ENCODE peak calls at places on chromosomes 4 and X, in five cellular contexts. One of them, this sample, is unnamed.
A peak's percentile ranks its signal among the peaks of the same experiment; 100 is the strongest.

GRCh38 chr4:14264437-14264836 is 636.9 kb upstream of the BOD1L1 start:
- DNase-seq in left lung: no peak
- DNase-seq in mammary epithelial cell: no peak
- DNase-seq in tibial artery: no peak
- DNase-seq in H9: peak; percentile 35
- DNase-seq in this sample: no peak

GRCh38 chr4:15234101-15234500 is 193.7 kb upstream of the C1QTNF7 start:
- DNase-seq in H9: no peak
- DNase-seq in mammary epithelial cell: peak; percentile 44
- DNase-seq in left lung: no peak
- DNase-seq in tibial artery: no peak
- DNase-seq in this sample: peak; percentile 15

GRCh38 chrX:54695816-54696487 is 102.1 kb downstream of the ITIH6 start:
- DNase-seq in tibial artery: no peak
- DNase-seq in left lung: no peak
- DNase-seq in mammary epithelial cell: no peak
- DNase-seq in H9: no peak
- DNase-seq in this sample: no peak

GRCh38 chr4:76850010-76850441 is 47.9 kb downstream of the SOWAHB start:
- DNase-seq in mammary epithelial cell: peak; percentile 97
- DNase-seq in left lung: no peak
- DNase-seq in H9: no peak
- DNase-seq in tibial artery: no peak
- DNase-seq in this sample: peak; percentile 66

GRCh38 chr4:158384407-158384806 is 137.3 kb upstream of the RXFP1 start:
- DNase-seq in tibial artery: no peak
- DNase-seq in H9: no peak
- DNase-seq in mammary epithelial cell: no peak
- DNase-seq in left lung: no peak
- DNase-seq in this sample: no peak

GRCh38 chr4:14025891-14026290 is 398.4 kb upstream of the BOD1L1 start:
- DNase-seq in H9: no peak
- DNase-seq in tibial artery: no peak
- DNase-seq in left lung: no peak
- DNase-seq in mammary epithelial cell: no peak
- DNase-seq in this sample: no peak

GRCh38 chrX:12390301-12390700 is 252.0 kb downstream of the FRMPD4 start:
- DNase-seq in mammary epithelial cell: no peak
- DNase-seq in tibial artery: no peak
- DNase-seq in left lung: no peak
- DNase-seq in H9: no peak
- DNase-seq in this sample: no peak

GRCh38 chrX:136941396-136942337 is 61.1 kb upstream of the RBMX start:
- DNase-seq in tibial artery: no peak
- DNase-seq in mammary epithelial cell: no peak
- DNase-seq in H9: no peak
- DNase-seq in left lung: no peak
- DNase-seq in this sample: no peak

GRCh38 chr4:123939621-123940020 is 543.0 kb downstream of the SPRY1 start:
- DNase-seq in left lung: no peak
- DNase-seq in mammary epithelial cell: peak; percentile 80
- DNase-seq in H9: no peak
- DNase-seq in tibial artery: no peak
- DNase-seq in this sample: peak; percentile 30

GRCh38 chr4:20203508-20203907 is 48.2 kb upstream of the SLIT2 start:
- DNase-seq in H9: no peak
- DNase-seq in tibial artery: no peak
- DNase-seq in left lung: no peak
- DNase-seq in mammary epithelial cell: peak; percentile 17
- DNase-seq in this sample: peak; percentile 11

GRCh38 chrX:47515941-47516649 is 33.1 kb upstream of the ZNF41 start:
- DNase-seq in left lung: no peak
- DNase-seq in H9: no peak
- DNase-seq in tibial artery: no peak
- DNase-seq in mammary epithelial cell: peak; percentile 62
- DNase-seq in this sample: no peak

GRCh38 chr4:148026022-148026421 is 294.1 kb downstream of the ARHGAP10 start:
- DNase-seq in mammary epithelial cell: peak; percentile 26
- DNase-seq in left lung: no peak
- DNase-seq in tibial artery: no peak
- DNase-seq in H9: no peak
- DNase-seq in this sample: no peak

GRCh38 chr4:113838421-113838820 is 76.9 kb upstream of the CAMK2D start:
- DNase-seq in mammary epithelial cell: no peak
- DNase-seq in left lung: no peak
- DNase-seq in tibial artery: no peak
- DNase-seq in H9: no peak
- DNase-seq in this sample: no peak

GRCh38 chrX:120559799-120560198 is 963 bp downstream of the CUL4B start:
- DNase-seq in H9: no peak
- DNase-seq in tibial artery: no peak
- DNase-seq in mammary epithelial cell: peak; percentile 1
- DNase-seq in left lung: no peak
- DNase-seq in this sample: no peak

GRCh38 chrX:113473418-113473817 is 632.8 kb upstream of the AMOT start:
- DNase-seq in tibial artery: no peak
- DNase-seq in left lung: no peak
- DNase-seq in mammary epithelial cell: no peak
- DNase-seq in H9: no peak
- DNase-seq in this sample: no peak

GRCh38 chrX:19785647-19786046 is 101.8 kb downstream of the SH3KBP1 start:
- DNase-seq in H9: no peak
- DNase-seq in left lung: no peak
- DNase-seq in tibial artery: no peak
- DNase-seq in mammary epithelial cell: no peak
- DNase-seq in this sample: no peak

GRCh38 chr4:60314367-60314766 is 885.8 kb upstream of the ADGRL3 start:
- DNase-seq in mammary epithelial cell: no peak
- DNase-seq in tibial artery: no peak
- DNase-seq in left lung: no peak
- DNase-seq in H9: peak; percentile 22
- DNase-seq in this sample: no peak

GRCh38 chr4:173503330-173504180 is 26.5 kb downstream of the HAND2 start:
- DNase-seq in left lung: no peak
- DNase-seq in H9: no peak
- DNase-seq in tibial artery: no peak
- DNase-seq in mammary epithelial cell: no peak
- DNase-seq in this sample: no peak

GRCh38 chrX:120309873-120310730 is 1.2 kb downstream of the TMEM255A start:
- DNase-seq in H9: peak; percentile 31
- DNase-seq in mammary epithelial cell: no peak
- DNase-seq in left lung: no peak
- DNase-seq in tibial artery: no peak
- DNase-seq in this sample: peak; percentile 2

DNA sequence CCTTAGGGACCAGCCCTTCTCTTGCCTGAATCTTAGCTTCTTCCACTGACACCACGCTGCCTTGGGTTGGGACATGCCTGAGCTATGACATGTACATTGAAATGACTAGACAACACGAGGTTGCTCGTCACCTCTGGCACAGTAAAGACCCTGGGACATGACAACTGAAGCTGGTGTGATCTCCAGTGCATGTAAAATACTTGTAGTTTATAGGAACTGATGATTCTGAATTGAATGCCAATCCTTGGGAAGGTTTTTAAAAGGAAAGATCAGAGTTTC is 100.7 kb upstream of the PGRMC2 start:
- DNase-seq in H9: no peak
- DNase-seq in tibial artery: no peak
- DNase-seq in mammary epithelial cell: peak; percentile 41
- DNase-seq in left lung: no peak
- DNase-seq in this sample: peak; percentile 78
- H3K27ac ChIP-seq in H9: no peak overlapping the region
- H3K27ac ChIP-seq in tibial artery: peak overlapping the region; percentile 60
- H3K27ac ChIP-seq in mammary epithelial cell: no peak overlapping the region
- H3K27ac ChIP-seq in left lung: no peak overlapping the region
- H3K27ac ChIP-seq in this sample: peak overlapping the region; percentile 63

GRCh38 chrX:152912121-152912520 is 14.3 kb downstream of the ZNF185 start:
- DNase-seq in H9: peak; percentile 48
- DNase-seq in left lung: no peak
- DNase-seq in tibial artery: no peak
- DNase-seq in mammary epithelial cell: no peak
- DNase-seq in this sample: no peak
- H3K4me1 ChIP-seq in H9: no peaks in the 10 kb centered on the region
- H3K4me1 ChIP-seq in left lung: no peaks in the 10 kb centered on the region
- H3K4me1 ChIP-seq in tibial artery: no peaks in the 10 kb centered on the region
- H3K4me1 ChIP-seq in mammary epithelial cell: no peaks in the 10 kb centered on the region
- H3K4me1 ChIP-seq in this sample: no peaks in the 10 kb centered on the region

GRCh38 chr4:172362569-172362968 is 549.4 kb downstream of the GALNTL6 start:
- DNase-seq in left lung: no peak
- DNase-seq in tibial artery: no peak
- DNase-seq in H9: no peak
- DNase-seq in mammary epithelial cell: no peak
- DNase-seq in this sample: no peak

GRCh38 chr4:172352351-172352750 is 539.1 kb downstream of the GALNTL6 start:
- DNase-seq in left lung: no peak
- DNase-seq in mammary epithelial cell: no peak
- DNase-seq in H9: no peak
- DNase-seq in tibial artery: no peak
- DNase-seq in this sample: no peak

GRCh38 chr4:172356002-172356401 is 542.8 kb downstream of the GALNTL6 start:
- DNase-seq in tibial artery: no peak
- DNase-seq in mammary epithelial cell: no peak
- DNase-seq in left lung: no peak
- DNase-seq in H9: no peak
- DNase-seq in this sample: no peak

DNA sequence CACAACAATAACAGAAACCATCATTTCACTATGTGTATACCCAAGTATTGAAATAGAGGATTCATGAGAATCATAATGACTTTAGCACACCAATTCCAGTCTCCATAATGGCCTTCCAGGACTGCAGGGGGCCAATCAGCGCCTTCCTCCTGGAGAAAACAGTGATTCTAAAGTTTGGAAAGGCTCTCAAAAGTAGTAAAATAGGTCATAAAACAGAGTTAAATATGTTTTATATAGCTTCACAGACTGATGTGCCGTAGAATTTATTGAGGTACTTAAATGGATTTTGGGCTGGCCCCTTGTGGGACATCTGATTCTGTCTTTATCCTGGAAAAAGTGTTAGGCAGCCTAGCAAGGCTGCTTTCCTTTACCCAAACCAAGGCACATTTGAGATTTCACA is 543.8 kb downstream of the GALNTL6 start:
- DNase-seq in mammary epithelial cell: no peak
- DNase-seq in tibial artery: no peak
- DNase-seq in H9: no peak
- DNase-seq in left lung: no peak
- DNase-seq in this sample: no peak
- H3K27ac ChIP-seq in mammary epithelial cell: no peak overlapping the region
- H3K27ac ChIP-seq in tibial artery: no peak overlapping the region
- H3K27ac ChIP-seq in H9: no peak overlapping the region
- H3K27ac ChIP-seq in left lung: no peak overlapping the region
- H3K27ac ChIP-seq in this sample: no peak overlapping the region

DNA sequence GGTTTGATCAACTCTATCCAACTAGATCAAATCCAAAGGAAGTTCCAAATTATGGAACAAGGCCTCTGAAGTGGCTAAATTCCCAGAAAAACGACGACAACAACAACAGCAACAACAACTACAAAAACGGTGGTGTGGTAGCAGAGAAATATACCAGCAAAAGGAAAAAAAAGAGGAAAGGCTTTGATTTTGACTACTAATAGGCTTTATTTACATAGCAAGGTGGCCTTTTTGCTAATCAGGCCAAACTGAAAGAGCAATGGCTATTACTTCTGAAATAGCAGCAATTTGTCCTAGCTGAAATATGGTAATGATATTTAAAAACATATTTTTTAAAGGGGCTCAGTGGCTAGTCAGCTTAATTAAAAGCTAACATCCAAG is 40.8 kb upstream of the TMPRSS11E start:
- DNase-seq in H9: no peak
- DNase-seq in mammary epithelial cell: no peak
- DNase-seq in tibial artery: no peak
- DNase-seq in left lung: no peak
- DNase-seq in this sample: no peak
- H3K4me1 ChIP-seq in H9: peaks cover 19% of the 10 kb centered on the region
- H3K4me1 ChIP-seq in mammary epithelial cell: peaks cover 3% of the 10 kb centered on the region
- H3K4me1 ChIP-seq in tibial artery: no peaks in the 10 kb centered on the region
- H3K4me1 ChIP-seq in left lung: no peaks in the 10 kb centered on the region
- H3K4me1 ChIP-seq in this sample: peaks cover 1% of the 10 kb centered on the region

DNA sequence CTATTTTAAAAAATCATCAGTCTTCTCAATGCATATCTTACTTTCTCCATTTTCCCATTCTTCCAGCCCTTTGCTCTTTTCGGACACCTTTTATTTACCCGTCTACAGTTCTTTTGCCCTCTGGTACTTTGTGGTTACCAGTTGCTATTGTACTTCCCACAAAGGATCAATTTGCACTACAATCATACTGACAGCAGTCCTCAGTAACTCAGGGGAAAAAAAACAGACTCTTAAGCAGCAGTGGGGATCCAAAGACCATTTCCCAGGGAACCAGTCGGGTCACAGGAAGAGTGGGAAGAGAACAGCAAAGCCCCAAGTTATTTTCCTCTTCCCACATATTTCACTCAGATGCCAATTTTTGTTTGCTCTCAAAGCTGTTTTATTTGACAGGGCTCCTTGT is 23.1 kb downstream of the DMD start:
- DNase-seq in left lung: no peak
- DNase-seq in H9: peak; percentile 54
- DNase-seq in tibial artery: no peak
- DNase-seq in mammary epithelial cell: no peak
- DNase-seq in this sample: no peak
- H3K27ac ChIP-seq in left lung: no peak overlapping the region
- H3K27ac ChIP-seq in H9: no peak overlapping the region
- H3K27ac ChIP-seq in tibial artery: peak overlapping the region; percentile 37
- H3K27ac ChIP-seq in mammary epithelial cell: no peak overlapping the region
- H3K27ac ChIP-seq in this sample: no peak overlapping the region

DNA sequence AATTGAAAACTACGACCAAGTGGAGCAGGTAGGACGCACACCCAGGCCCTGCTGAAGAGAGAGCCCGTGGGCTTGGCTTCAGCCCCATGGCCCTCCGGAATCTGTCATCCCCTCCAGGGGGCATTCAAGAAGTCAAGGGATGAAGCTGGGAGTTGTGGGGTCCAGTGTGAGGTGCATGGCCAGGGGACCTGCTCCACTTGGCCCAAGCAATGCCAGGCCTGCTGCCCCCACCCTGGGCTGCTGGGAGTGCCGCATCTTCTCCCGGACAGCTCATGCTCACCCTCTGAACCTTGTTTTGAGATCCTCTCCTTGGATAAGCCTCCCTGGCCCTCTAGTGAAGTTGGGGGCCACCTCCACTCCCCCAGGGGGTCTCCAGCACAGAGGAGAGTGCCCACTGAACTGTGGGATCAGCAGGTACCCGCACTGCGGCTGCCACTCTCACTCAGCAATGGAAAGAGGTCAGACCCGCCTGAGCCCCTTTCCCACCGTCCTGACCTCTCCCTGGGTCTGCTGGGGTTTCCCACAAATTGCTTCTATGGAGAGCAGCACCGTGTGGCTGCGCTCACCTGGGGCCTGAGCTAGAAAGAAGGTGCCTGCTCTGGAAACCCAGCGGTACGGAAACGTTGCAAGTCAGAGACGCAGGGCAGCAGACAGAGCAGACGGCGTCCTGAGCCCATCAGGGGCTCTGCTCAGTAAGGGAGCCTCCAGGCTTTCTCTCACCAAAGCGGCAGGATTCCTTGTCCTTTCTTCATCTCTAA is 5.0 kb upstream of the ABLIM2 start:
- DNase-seq in mammary epithelial cell: no peak
- DNase-seq in H9: no peak
- DNase-seq in tibial artery: no peak
- DNase-seq in left lung: peak; percentile 45
- DNase-seq in this sample: no peak
- H3K4me1 ChIP-seq in mammary epithelial cell: peaks cover 9% of the 10 kb centered on the region
- H3K4me1 ChIP-seq in H9: no peaks in the 10 kb centered on the region
- H3K4me1 ChIP-seq in tibial artery: peaks cover 8% of the 10 kb centered on the region
- H3K4me1 ChIP-seq in left lung: peaks cover 16% of the 10 kb centered on the region
- H3K4me1 ChIP-seq in this sample: peaks cover 26% of the 10 kb centered on the region

GRCh38 chr4:30721353-30722091 is 1.4 kb downstream of the PCDH7 start:
- DNase-seq in H9: peak; percentile 55
- DNase-seq in tibial artery: peak; percentile 29
- DNase-seq in left lung: peak; percentile 78
- DNase-seq in mammary epithelial cell: peak; percentile 69
- DNase-seq in this sample: no peak
- H3K27ac ChIP-seq in H9: no peak overlapping the region
- H3K27ac ChIP-seq in tibial artery: peak overlapping the region; percentile 81
- H3K27ac ChIP-seq in left lung: no peak overlapping the region
- H3K27ac ChIP-seq in mammary epithelial cell: no peak overlapping the region
- H3K27ac ChIP-seq in this sample: peak overlapping the region; percentile 76